ENCODE peak calls at places on chromosome 7, in eight cellular contexts. One of them, this sample, is unnamed. For H3K4me1, the result is how much of the 10 kb centered on the place peaks cover.

GRCh38 chr7:80499350-80499955 is 12.4 kb downstream of the GNAT3 start:
- DNase-seq in heart right ventricle: peak
- DNase-seq in aorta: peak
- DNase-seq in neuronal stem cell: no peak
- DNase-seq in neural progenitor cell: no peak
- DNase-seq in MM.1S: no peak
- DNase-seq in iPS DF 6.9: peak
- DNase-seq in GM23248: peak
- DNase-seq in this sample: no peak

GRCh38 chr7:29641651-29642050 is 78.0 kb downstream of the PRR15 start:
- DNase-seq in heart right ventricle: no peak
- DNase-seq in aorta: peak
- DNase-seq in neuronal stem cell: no peak
- DNase-seq in neural progenitor cell: no peak
- DNase-seq in MM.1S: no peak
- DNase-seq in iPS DF 6.9: no peak
- DNase-seq in GM23248: peak
- DNase-seq in this sample: no peak

GRCh38 chr7:46908770-46909169 is 673.1 kb downstream of the TNS3 start:
- DNase-seq in heart right ventricle: no peak
- DNase-seq in aorta: no peak
- DNase-seq in neuronal stem cell: no peak
- DNase-seq in neural progenitor cell: no peak
- DNase-seq in MM.1S: no peak
- DNase-seq in iPS DF 6.9: no peak
- DNase-seq in GM23248: peak
- DNase-seq in this sample: no peak

GRCh38 chr7:5282464-5283316 is at the start of gene SLC29A4:
- DNase-seq in heart right ventricle: peak
- DNase-seq in aorta: no peak
- DNase-seq in neuronal stem cell: no peak
- DNase-seq in neural progenitor cell: peak
- DNase-seq in MM.1S: no peak
- DNase-seq in iPS DF 6.9: no peak
- DNase-seq in GM23248: peak
- DNase-seq in this sample: no peak

GRCh38 chr7:55557666-55558188 is 14.6 kb downstream of the VOPP1 start:
- DNase-seq in heart right ventricle: no peak
- DNase-seq in aorta: no peak
- DNase-seq in neuronal stem cell: no peak
- DNase-seq in neural progenitor cell: no peak
- DNase-seq in MM.1S: peak
- DNase-seq in iPS DF 6.9: no peak
- DNase-seq in GM23248: no peak
- DNase-seq in this sample: no peak

GRCh38 chr7:82677064-82677463 is 233.5 kb upstream of the CACNA2D1 start:
- DNase-seq in heart right ventricle: no peak
- DNase-seq in aorta: no peak
- DNase-seq in neuronal stem cell: no peak
- DNase-seq in neural progenitor cell: no peak
- DNase-seq in MM.1S: no peak
- DNase-seq in iPS DF 6.9: no peak
- DNase-seq in GM23248: no peak
- DNase-seq in this sample: no peak

GRCh38 chr7:55249332-55249731 is 115.8 kb upstream of the LANCL2 start:
- DNase-seq in heart right ventricle: no peak
- DNase-seq in aorta: no peak
- DNase-seq in neuronal stem cell: no peak
- DNase-seq in neural progenitor cell: no peak
- DNase-seq in MM.1S: no peak
- DNase-seq in iPS DF 6.9: no peak
- DNase-seq in GM23248: no peak
- DNase-seq in this sample: no peak

GRCh38 chr7:42770106-42770505 is 141.8 kb downstream of the C7orf25 start:
- DNase-seq in heart right ventricle: no peak
- DNase-seq in aorta: no peak
- DNase-seq in neuronal stem cell: no peak
- DNase-seq in neural progenitor cell: no peak
- DNase-seq in MM.1S: no peak
- DNase-seq in iPS DF 6.9: no peak
- DNase-seq in GM23248: peak
- DNase-seq in this sample: no peak

GRCh38 chr7:47970750-47971149 is 8.7 kb downstream of the HUS1 start:
- DNase-seq in heart right ventricle: no peak
- DNase-seq in aorta: no peak
- DNase-seq in neuronal stem cell: no peak
- DNase-seq in neural progenitor cell: no peak
- DNase-seq in MM.1S: no peak
- DNase-seq in iPS DF 6.9: no peak
- DNase-seq in GM23248: no peak
- DNase-seq in this sample: no peak

GRCh38 chr7:124397134-124397533 is 364.3 kb upstream of the TMEM229A start:
- DNase-seq in heart right ventricle: no peak
- DNase-seq in aorta: no peak
- DNase-seq in neuronal stem cell: no peak
- DNase-seq in neural progenitor cell: no peak
- DNase-seq in MM.1S: no peak
- DNase-seq in iPS DF 6.9: no peak
- DNase-seq in GM23248: no peak
- DNase-seq in this sample: no peak

GRCh38 chr7:20026762-20027161 is 190.4 kb downstream of the MACC1 start:
- DNase-seq in heart right ventricle: no peak
- DNase-seq in aorta: no peak
- DNase-seq in neuronal stem cell: no peak
- DNase-seq in neural progenitor cell: no peak
- DNase-seq in MM.1S: no peak
- DNase-seq in iPS DF 6.9: no peak
- DNase-seq in GM23248: no peak
- DNase-seq in this sample: no peak

GRCh38 chr7:106070567-106071254 is 41.4 kb downstream of the SYPL1 start:
- DNase-seq in heart right ventricle: no peak
- DNase-seq in aorta: no peak
- DNase-seq in neuronal stem cell: no peak
- DNase-seq in neural progenitor cell: no peak
- DNase-seq in MM.1S: no peak
- DNase-seq in iPS DF 6.9: no peak
- DNase-seq in GM23248: no peak
- DNase-seq in this sample: peak

GRCh38 chr7:74263399-74264120 is 9.4 kb upstream of the RFC2 start:
- DNase-seq in heart right ventricle: no peak
- DNase-seq in aorta: no peak
- DNase-seq in neuronal stem cell: no peak
- DNase-seq in neural progenitor cell: no peak
- DNase-seq in MM.1S: no peak
- DNase-seq in iPS DF 6.9: no peak
- DNase-seq in GM23248: no peak
- DNase-seq in this sample: no peak

GRCh38 chr7:27605689-27606269 is 56.9 kb downstream of the HIBADH start:
- DNase-seq in heart right ventricle: no peak
- DNase-seq in aorta: no peak
- DNase-seq in neuronal stem cell: no peak
- DNase-seq in neural progenitor cell: peak
- DNase-seq in MM.1S: peak
- DNase-seq in iPS DF 6.9: no peak
- DNase-seq in GM23248: peak
- DNase-seq in this sample: peak

GRCh38 chr7:96287168-96287567 is 34.7 kb downstream of the SLC25A13 start:
- DNase-seq in heart right ventricle: no peak
- DNase-seq in aorta: no peak
- DNase-seq in neuronal stem cell: no peak
- DNase-seq in neural progenitor cell: no peak
- DNase-seq in MM.1S: no peak
- DNase-seq in iPS DF 6.9: no peak
- DNase-seq in GM23248: no peak
- DNase-seq in this sample: peak

GRCh38 chr7:3953946-3954345 is 652.9 kb downstream of the SDK1 start:
- DNase-seq in heart right ventricle: no peak
- DNase-seq in aorta: no peak
- DNase-seq in neuronal stem cell: no peak
- DNase-seq in neural progenitor cell: no peak
- DNase-seq in MM.1S: no peak
- DNase-seq in iPS DF 6.9: no peak
- DNase-seq in GM23248: no peak
- DNase-seq in this sample: no peak

GRCh38 chr7:110595694-110596093 is 495.2 kb upstream of the LRRN3 start:
- DNase-seq in heart right ventricle: no peak
- DNase-seq in aorta: no peak
- DNase-seq in neuronal stem cell: no peak
- DNase-seq in neural progenitor cell: peak
- DNase-seq in MM.1S: peak
- DNase-seq in iPS DF 6.9: no peak
- DNase-seq in GM23248: no peak
- DNase-seq in this sample: no peak

GRCh38 chr7:10824154-10824553 is 149.5 kb upstream of the PHF14 start:
- DNase-seq in heart right ventricle: no peak
- DNase-seq in aorta: no peak
- DNase-seq in neuronal stem cell: no peak
- DNase-seq in neural progenitor cell: no peak
- DNase-seq in MM.1S: no peak
- DNase-seq in iPS DF 6.9: no peak
- DNase-seq in GM23248: no peak
- DNase-seq in this sample: no peak

GRCh38 chr7:154440656-154441055 is 388.5 kb downstream of the DPP6 start:
- DNase-seq in heart right ventricle: no peak
- DNase-seq in aorta: no peak
- DNase-seq in neuronal stem cell: no peak
- DNase-seq in neural progenitor cell: no peak
- DNase-seq in MM.1S: no peak
- DNase-seq in iPS DF 6.9: no peak
- DNase-seq in GM23248: no peak
- DNase-seq in this sample: no peak

GRCh38 chr7:18221377-18222290 is 194.0 kb upstream of the PRPS1L1 start:
- DNase-seq in heart right ventricle: no peak
- DNase-seq in aorta: no peak
- DNase-seq in neuronal stem cell: no peak
- DNase-seq in neural progenitor cell: no peak
- DNase-seq in MM.1S: no peak
- DNase-seq in iPS DF 6.9: no peak
- DNase-seq in GM23248: peak
- DNase-seq in this sample: no peak

GRCh38 chr7:5603193-5604140 is 178.0 kb downstream of the RNF216 start:
- DNase-seq in heart right ventricle: no peak
- DNase-seq in aorta: no peak
- DNase-seq in neuronal stem cell: no peak
- DNase-seq in neural progenitor cell: no peak
- DNase-seq in MM.1S: no peak
- DNase-seq in iPS DF 6.9: no peak
- DNase-seq in GM23248: no peak
- DNase-seq in this sample: no peak

GRCh38 chr7:127512587-127512986 is 72.8 kb downstream of the GCC1 start:
- DNase-seq in heart right ventricle: no peak
- DNase-seq in aorta: no peak
- DNase-seq in neuronal stem cell: no peak
- DNase-seq in neural progenitor cell: no peak
- DNase-seq in MM.1S: no peak
- DNase-seq in iPS DF 6.9: no peak
- DNase-seq in GM23248: no peak
- DNase-seq in this sample: no peak

GRCh38 chr7:33130184-33130583 is 820 bp downstream of the BBS9 start:
- DNase-seq in heart right ventricle: no peak
- DNase-seq in aorta: no peak
- DNase-seq in neuronal stem cell: no peak
- DNase-seq in neural progenitor cell: peak
- DNase-seq in MM.1S: no peak
- DNase-seq in iPS DF 6.9: no peak
- DNase-seq in GM23248: peak
- DNase-seq in this sample: peak

GRCh38 chr7:134632937-134633540 is 13.6 kb upstream of the BPGM start:
- DNase-seq in heart right ventricle: no peak
- DNase-seq in aorta: no peak
- DNase-seq in neuronal stem cell: peak
- DNase-seq in neural progenitor cell: peak
- DNase-seq in MM.1S: peak
- DNase-seq in iPS DF 6.9: no peak
- DNase-seq in GM23248: peak
- DNase-seq in this sample: peak

GRCh38 chr7:85897967-85898366 is 711.1 kb upstream of the SEMA3D start:
- DNase-seq in heart right ventricle: no peak
- DNase-seq in aorta: no peak
- DNase-seq in neuronal stem cell: no peak
- DNase-seq in neural progenitor cell: peak
- DNase-seq in MM.1S: no peak
- DNase-seq in iPS DF 6.9: no peak
- DNase-seq in GM23248: no peak
- DNase-seq in this sample: no peak
- H3K4me1 ChIP-seq in heart right ventricle: under half
- H3K4me1 ChIP-seq in aorta: under half
- H3K4me1 ChIP-seq in neuronal stem cell: under half
- H3K4me1 ChIP-seq in neural progenitor cell: under half
- H3K4me1 ChIP-seq in MM.1S: under half
- H3K4me1 ChIP-seq in iPS DF 6.9: under half
- H3K4me1 ChIP-seq in GM23248: under half
- H3K4me1 ChIP-seq in this sample: under half

GRCh38 chr7:122303522-122303970 is 1.0 kb downstream of the FEZF1 start:
- DNase-seq in heart right ventricle: no peak
- DNase-seq in aorta: no peak
- DNase-seq in neuronal stem cell: no peak
- DNase-seq in neural progenitor cell: peak
- DNase-seq in MM.1S: no peak
- DNase-seq in iPS DF 6.9: no peak
- DNase-seq in GM23248: no peak
- DNase-seq in this sample: no peak
- H3K4me3 ChIP-seq in heart right ventricle: no peak
- H3K4me3 ChIP-seq in aorta: no peak
- H3K4me3 ChIP-seq in neuronal stem cell: peak
- H3K4me3 ChIP-seq in neural progenitor cell: peak
- H3K4me3 ChIP-seq in MM.1S: no peak
- H3K4me3 ChIP-seq in iPS DF 6.9: peak
- H3K4me3 ChIP-seq in GM23248: no peak
- H3K4me3 ChIP-seq in this sample: no peak

DNA sequence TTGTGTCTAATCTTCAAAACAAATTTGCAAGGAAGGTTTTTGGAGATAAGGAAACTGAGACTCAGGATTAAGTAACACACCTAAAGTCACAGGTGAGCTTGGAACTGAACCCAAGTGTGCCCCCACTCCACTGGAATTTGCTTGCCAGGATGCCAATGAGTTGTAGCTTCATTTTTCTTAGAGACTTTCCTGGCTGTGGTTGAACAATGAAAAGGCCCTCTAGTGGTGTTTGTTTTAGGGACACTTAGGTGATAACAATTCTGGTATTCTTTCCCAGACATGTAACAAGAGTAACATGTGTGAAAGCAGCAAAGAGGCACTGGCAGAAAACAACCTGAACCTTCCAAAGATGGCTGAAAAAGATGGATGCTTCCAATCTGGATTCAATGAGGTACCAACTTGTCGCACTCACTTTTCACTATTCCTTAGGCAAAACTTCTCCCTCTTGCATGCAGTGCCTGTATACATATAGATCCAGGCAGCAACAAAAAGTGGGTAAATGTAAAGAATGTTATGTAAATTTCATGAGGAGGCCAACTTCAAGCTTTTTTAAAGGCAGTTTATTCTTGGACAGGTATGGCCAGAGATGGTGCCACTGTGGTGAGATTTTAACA is 1.5 kb downstream of the IL6 start:
- DNase-seq in heart right ventricle: no peak
- DNase-seq in aorta: no peak
- DNase-seq in neuronal stem cell: no peak
- DNase-seq in neural progenitor cell: peak
- DNase-seq in MM.1S: peak
- DNase-seq in iPS DF 6.9: no peak
- DNase-seq in GM23248: peak
- DNase-seq in this sample: peak
- H3K4me1 ChIP-seq in heart right ventricle: under half
- H3K4me1 ChIP-seq in aorta: under half
- H3K4me1 ChIP-seq in neuronal stem cell: under half
- H3K4me1 ChIP-seq in neural progenitor cell: under half
- H3K4me1 ChIP-seq in MM.1S: under half
- H3K4me1 ChIP-seq in iPS DF 6.9: under half
- H3K4me1 ChIP-seq in GM23248: under half
- H3K4me1 ChIP-seq in this sample: under half

GRCh38 chr7:7183833-7184463 is 1.6 kb downstream of the C1GALT1 start:
- DNase-seq in heart right ventricle: no peak
- DNase-seq in aorta: no peak
- DNase-seq in neuronal stem cell: no peak
- DNase-seq in neural progenitor cell: no peak
- DNase-seq in MM.1S: peak
- DNase-seq in iPS DF 6.9: no peak
- DNase-seq in GM23248: peak
- DNase-seq in this sample: no peak
- H3K4me3 ChIP-seq in heart right ventricle: peak
- H3K4me3 ChIP-seq in aorta: no peak
- H3K4me3 ChIP-seq in neuronal stem cell: peak
- H3K4me3 ChIP-seq in neural progenitor cell: peak
- H3K4me3 ChIP-seq in MM.1S: peak
- H3K4me3 ChIP-seq in iPS DF 6.9: peak
- H3K4me3 ChIP-seq in GM23248: peak
- H3K4me3 ChIP-seq in this sample: peak